ENCODE peak calls at places on chromosomes 16 and 17, in five cellular contexts. U is SK-N-SH, Q is pancreas, E is left ventricle myocardium inferior, B is SJSA1. D is an unnamed sample.

GRCh38 chr16:67528870-67529638 is 425 bp downstream of the RIPOR1 start:
- DNase-seq in Q (peak; percentile 87), U (peak; percentile 83), B (peak; percentile 68), E (peak; percentile 58), D (peak; percentile 48)

GRCh38 chr17:7651097-7651958 is 602 bp downstream of the ATP1B2 start:
- DNase-seq in B (no peak), E (no peak), U (peak; percentile 81), Q (peak; percentile 67), D (no peak)

GRCh38 chr17:27247071-27247957 is 46.6 kb upstream of the WSB1 start:
- DNase-seq in E (peak; percentile 61), B (peak; percentile 69), U (no peak), Q (no peak), D (peak; percentile 92)

GRCh38 chr17:36687736-36688135 is 86.4 kb downstream of the MRM1 start:
- DNase-seq in E (no peak), B (no peak), Q (no peak), U (no peak), D (no peak)

GRCh38 chr16:88759245-88759975 is 25.6 kb downstream of the PIEZO1 start:
- DNase-seq in U (no peak), Q (no peak), E (no peak), B (no peak), D (no peak)

GRCh38 chr17:34502426-34502825 is 77.0 kb upstream of the TMEM132E start:
- DNase-seq in E (peak; percentile 21), U (no peak), B (no peak), Q (no peak), D (no peak)

GRCh38 chr17:49444384-49444783 is 29.7 kb upstream of the PHB1 start:
- DNase-seq in Q (no peak), B (no peak), U (no peak), E (no peak), D (no peak)

GRCh38 chr17:64580384-64581307 is 73.9 kb downstream of the CEP95 start:
- DNase-seq in U (no peak), B (no peak), Q (no peak), E (no peak), D (no peak)

GRCh38 chr17:41873559-41874292 is 8.5 kb upstream of the KLHL11 start:
- DNase-seq in Q (no peak), B (no peak), U (no peak), E (no peak), D (no peak)

DNA sequence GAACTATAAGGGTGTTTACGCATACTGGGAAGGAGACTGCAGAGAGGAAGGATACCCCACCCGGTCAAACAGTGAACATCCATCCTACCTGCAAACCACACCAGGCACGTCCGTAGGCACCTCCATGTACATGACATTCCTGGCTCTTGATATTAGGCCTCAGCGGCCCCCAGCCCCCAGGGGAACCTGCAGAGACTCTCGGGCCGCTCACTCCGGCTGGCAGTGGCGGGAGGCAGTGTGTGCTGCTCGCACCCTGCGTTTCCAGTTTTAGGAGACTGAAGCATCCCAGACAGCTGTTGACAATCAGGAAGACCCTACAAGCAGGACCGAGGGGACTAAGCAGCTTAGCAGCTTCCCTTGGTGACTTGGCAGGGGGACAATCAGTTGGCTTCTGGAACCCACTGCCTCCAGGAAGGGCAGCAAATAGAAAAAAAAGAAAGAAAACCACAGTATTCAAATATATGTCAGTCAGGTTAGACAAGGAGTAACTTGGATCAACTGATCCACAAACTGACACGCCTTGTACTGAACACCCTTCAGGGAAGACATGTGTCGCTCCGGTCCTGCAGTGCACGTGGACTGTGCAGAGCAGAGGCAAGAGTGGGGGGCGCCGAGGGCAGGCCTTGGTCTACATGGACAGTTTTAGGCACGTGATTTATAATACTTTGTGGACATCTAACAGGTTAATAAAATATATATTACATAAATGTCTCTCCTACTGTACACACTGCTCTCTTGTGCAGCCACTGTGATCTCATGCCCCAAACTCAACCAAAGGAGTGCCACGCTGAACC is 29.9 kb upstream of the CLEC18B start:
- DNase-seq in B (no peak), Q (no peak), U (no peak), E (no peak), D (no peak)
- H3K36me3 ChIP-seq in B (peaks cover 53% of the 10 kb centered on the region), Q (peaks cover 25% of the 10 kb centered on the region), U (peaks cover 37% of the 10 kb centered on the region), E (peaks cover 50% of the 10 kb centered on the region), D (peaks cover 2% of the 10 kb centered on the region)

GRCh38 chr17:17155568-17155967 is 50.6 kb downstream of the PLD6 start:
- DNase-seq in Q (peak; percentile 21), B (no peak), E (no peak), U (no peak), D (peak; percentile 15)

GRCh38 chr17:17156107-17156506 is 50.0 kb downstream of the PLD6 start:
- DNase-seq in B (no peak), E (no peak), U (no peak), Q (no peak), D (peak; percentile 80)

GRCh38 chr17:17154981-17155380 is 51.2 kb downstream of the PLD6 start:
- DNase-seq in Q (peak; percentile 6), U (no peak), E (no peak), B (no peak), D (no peak)

GRCh38 chr17:17157041-17157440 is 49.1 kb downstream of the PLD6 start:
- DNase-seq in Q (peak; percentile 26), E (no peak), B (no peak), U (no peak), D (no peak)

DNA sequence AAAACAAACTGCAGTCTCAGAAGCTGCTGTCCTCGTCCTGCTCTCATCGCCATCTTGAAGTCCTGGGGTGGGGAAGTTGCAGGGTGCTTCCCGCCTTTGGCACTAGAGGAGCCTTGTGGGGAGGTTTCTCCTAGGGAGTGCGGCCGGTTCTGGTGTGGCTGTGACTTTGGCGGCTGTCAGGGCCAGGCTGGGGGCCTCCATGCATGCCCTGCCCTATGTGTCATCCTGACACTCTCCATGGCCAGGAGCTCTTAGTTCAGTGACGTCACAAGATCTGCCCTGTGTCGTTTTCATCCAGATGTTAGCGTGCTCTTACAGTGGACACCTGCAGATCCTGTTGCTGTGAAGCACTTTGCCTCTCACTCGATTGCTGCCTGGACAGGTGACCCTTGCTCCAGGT is 49.6 kb downstream of the PLD6 start:
- DNase-seq in B (no peak), E (no peak), U (no peak), Q (peak; percentile 31), D (peak; percentile 63)
- H3K36me3 ChIP-seq in B (peaks cover 96% of the 10 kb centered on the region), E (peaks cover 91% of the 10 kb centered on the region), U (peaks cover 41% of the 10 kb centered on the region), Q (peaks cover 34% of the 10 kb centered on the region), D (peaks cover 31% of the 10 kb centered on the region)

DNA sequence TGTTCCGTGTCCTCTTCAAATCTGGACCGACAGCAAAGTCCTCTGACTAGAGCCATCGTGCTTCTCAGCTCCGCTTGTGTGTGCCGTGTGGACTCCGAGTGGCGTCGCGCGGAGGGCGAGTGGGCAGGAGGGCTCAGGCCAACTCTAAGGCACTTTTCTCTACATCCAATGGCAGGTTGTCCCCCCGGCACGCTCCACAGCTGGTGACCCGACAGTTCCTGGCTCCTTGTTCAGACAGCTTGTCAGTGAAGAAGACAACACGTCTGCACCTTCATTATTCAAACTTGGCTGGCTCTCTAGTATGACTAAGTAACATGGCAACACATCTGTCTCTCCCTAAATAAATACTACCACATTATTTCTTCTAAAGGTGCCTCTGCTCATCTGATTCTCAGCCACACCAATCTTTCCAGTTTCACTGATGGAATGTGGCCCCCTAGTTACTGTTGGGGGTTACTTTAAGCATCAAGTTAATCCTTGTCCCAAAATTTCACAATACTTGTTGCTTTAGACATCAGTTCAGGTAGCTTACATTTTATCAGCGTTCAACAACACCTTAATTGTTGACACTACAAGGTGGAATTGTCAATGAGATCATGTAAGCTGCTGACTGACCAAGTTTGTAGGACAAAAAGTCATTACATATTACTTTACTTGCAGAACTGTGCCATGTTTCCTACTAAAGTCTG is 15.4 kb downstream of the COG1 start:
- DNase-seq in B (no peak), E (no peak), U (no peak), Q (no peak), D (no peak)
- H3K36me3 ChIP-seq in B (peaks cover 87% of the 10 kb centered on the region), E (peaks cover 71% of the 10 kb centered on the region), U (peaks cover 61% of the 10 kb centered on the region), Q (peaks cover 36% of the 10 kb centered on the region), D (peaks cover 63% of the 10 kb centered on the region)

DNA sequence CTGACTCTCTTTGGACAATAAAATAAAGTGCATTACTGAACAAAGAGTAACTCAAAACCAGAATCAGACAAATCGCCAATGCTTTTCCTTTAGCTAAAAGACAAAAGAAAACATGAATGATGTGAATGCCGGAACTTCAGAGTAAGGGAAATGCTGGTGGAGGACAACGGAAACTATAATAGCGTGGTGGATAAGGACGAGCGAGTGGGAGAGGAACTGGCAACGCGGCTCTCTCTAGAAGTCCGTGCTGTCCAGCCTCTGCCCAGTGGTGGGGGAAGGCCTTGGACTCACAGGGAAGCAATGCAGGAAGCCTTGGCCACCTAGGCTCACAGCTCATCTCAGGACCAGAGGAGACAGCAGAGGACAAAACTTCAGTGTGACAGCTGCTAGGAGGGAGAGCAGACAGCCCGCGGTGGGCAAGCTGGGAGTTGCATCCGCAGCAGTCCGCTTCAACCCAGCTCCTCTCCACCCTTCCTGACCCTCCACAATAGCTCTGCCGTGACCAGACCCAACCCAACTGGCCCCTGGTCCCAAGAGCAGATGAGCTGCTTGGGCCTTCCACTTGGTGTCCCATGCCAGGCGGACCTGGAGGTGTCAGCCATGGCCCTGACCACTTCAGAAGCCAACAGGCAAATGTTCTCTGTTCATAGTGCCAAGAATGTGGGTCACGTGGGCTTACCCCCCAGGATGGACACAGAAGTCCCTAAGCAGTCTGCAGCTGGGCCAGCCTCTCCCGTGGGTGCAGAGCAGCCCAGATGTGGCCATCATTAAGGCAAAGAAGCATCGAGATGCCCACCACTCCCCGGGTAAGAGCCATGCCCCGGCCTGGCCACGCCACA is 5.3 kb upstream of the FAAP100 start:
- DNase-seq in Q (no peak), B (no peak), U (no peak), E (no peak), D (no peak)
- H3K36me3 ChIP-seq in Q (peaks cover 13% of the 10 kb centered on the region), B (peaks cover 71% of the 10 kb centered on the region), U (peaks cover 35% of the 10 kb centered on the region), E (peaks cover 52% of the 10 kb centered on the region), D (peaks cover 70% of the 10 kb centered on the region)